ENCODE peak calls at places on chromosome 20, in six cellular contexts. One of them, this sample, is unnamed.

GRCh38 chr20:48198951-48199431 is 413.7 kb upstream of the SULF2 start:
- DNase-seq in IMR-90: no peak
- DNase-seq in neuronal stem cell: no peak
- DNase-seq in H9: no peak
- DNase-seq in H1: no peak
- DNase-seq in trophoblast cell: no peak
- DNase-seq in this sample: peak

GRCh38 chr20:8523684-8524083 is 391.6 kb downstream of the PLCB1 start:
- DNase-seq in IMR-90: peak
- DNase-seq in neuronal stem cell: no peak
- DNase-seq in H9: no peak
- DNase-seq in H1: no peak
- DNase-seq in trophoblast cell: no peak
- DNase-seq in this sample: no peak

GRCh38 chr20:10581823-10582222 is 92.0 kb downstream of the JAG1 start:
- DNase-seq in IMR-90: peak
- DNase-seq in neuronal stem cell: no peak
- DNase-seq in H9: no peak
- DNase-seq in H1: no peak
- DNase-seq in trophoblast cell: no peak
- DNase-seq in this sample: peak

GRCh38 chr20:46646122-46646521 is 5.1 kb downstream of the SLC13A3 start:
- DNase-seq in IMR-90: no peak
- DNase-seq in neuronal stem cell: no peak
- DNase-seq in H9: no peak
- DNase-seq in H1: no peak
- DNase-seq in trophoblast cell: no peak
- DNase-seq in this sample: no peak

GRCh38 chr20:32111287-32111686 is 1.8 kb downstream of the TM9SF4 start:
- DNase-seq in IMR-90: no peak
- DNase-seq in neuronal stem cell: no peak
- DNase-seq in H9: no peak
- DNase-seq in H1: no peak
- DNase-seq in trophoblast cell: no peak
- DNase-seq in this sample: no peak

GRCh38 chr20:24837721-24838456 is 111.2 kb upstream of the CST7 start:
- DNase-seq in IMR-90: peak
- DNase-seq in neuronal stem cell: no peak
- DNase-seq in H9: peak
- DNase-seq in H1: no peak
- DNase-seq in trophoblast cell: no peak
- DNase-seq in this sample: peak

GRCh38 chr20:11379257-11380011 is 538.3 kb upstream of the BTBD3 start:
- DNase-seq in IMR-90: no peak
- DNase-seq in neuronal stem cell: peak
- DNase-seq in H9: peak
- DNase-seq in H1: peak
- DNase-seq in trophoblast cell: peak
- DNase-seq in this sample: peak

GRCh38 chr20:53734006-53734688 is 140.5 kb upstream of the ZNF217 start:
- DNase-seq in IMR-90: no peak
- DNase-seq in neuronal stem cell: no peak
- DNase-seq in H9: no peak
- DNase-seq in H1: no peak
- DNase-seq in trophoblast cell: no peak
- DNase-seq in this sample: no peak

GRCh38 chr20:17614176-17614811 is 44.4 kb downstream of the DSTN start:
- DNase-seq in IMR-90: peak
- DNase-seq in neuronal stem cell: no peak
- DNase-seq in H9: peak
- DNase-seq in H1: no peak
- DNase-seq in trophoblast cell: peak
- DNase-seq in this sample: peak

GRCh38 chr20:44083220-44083933 is 103.6 kb downstream of the JPH2 start:
- DNase-seq in IMR-90: peak
- DNase-seq in neuronal stem cell: no peak
- DNase-seq in H9: no peak
- DNase-seq in H1: no peak
- DNase-seq in trophoblast cell: no peak
- DNase-seq in this sample: no peak

GRCh38 chr20:14761903-14762302 is 424.5 kb upstream of the FLRT3 start:
- DNase-seq in IMR-90: no peak
- DNase-seq in neuronal stem cell: no peak
- DNase-seq in H9: no peak
- DNase-seq in H1: no peak
- DNase-seq in trophoblast cell: peak
- DNase-seq in this sample: no peak

GRCh38 chr20:16613954-16614353 is 40.7 kb upstream of the KIF16B start:
- DNase-seq in IMR-90: no peak
- DNase-seq in neuronal stem cell: no peak
- DNase-seq in H9: no peak
- DNase-seq in H1: no peak
- DNase-seq in trophoblast cell: no peak
- DNase-seq in this sample: no peak

GRCh38 chr20:38060536-38060935 is 27.0 kb downstream of the RPRD1B start:
- DNase-seq in IMR-90: peak
- DNase-seq in neuronal stem cell: no peak
- DNase-seq in H9: peak
- DNase-seq in H1: no peak
- DNase-seq in trophoblast cell: no peak
- DNase-seq in this sample: peak

GRCh38 chr20:37519508-37520416 is 1.3 kb upstream of the NNAT start:
- DNase-seq in IMR-90: no peak
- DNase-seq in neuronal stem cell: no peak
- DNase-seq in H9: no peak
- DNase-seq in H1: peak
- DNase-seq in trophoblast cell: no peak
- DNase-seq in this sample: peak

GRCh38 chr20:20956586-20956985 is 149.6 kb downstream of the LINC00237 start:
- DNase-seq in IMR-90: no peak
- DNase-seq in neuronal stem cell: peak
- DNase-seq in H9: no peak
- DNase-seq in H1: no peak
- DNase-seq in trophoblast cell: no peak
- DNase-seq in this sample: no peak

GRCh38 chr20:4022386-4023350 is 7.3 kb upstream of the RNF24 start:
- DNase-seq in IMR-90: no peak
- DNase-seq in neuronal stem cell: no peak
- DNase-seq in H9: peak
- DNase-seq in H1: no peak
- DNase-seq in trophoblast cell: no peak
- DNase-seq in this sample: no peak

GRCh38 chr20:57717797-57718196 is 8.0 kb upstream of the PMEPA1 start:
- DNase-seq in IMR-90: no peak
- DNase-seq in neuronal stem cell: no peak
- DNase-seq in H9: no peak
- DNase-seq in H1: no peak
- DNase-seq in trophoblast cell: peak
- DNase-seq in this sample: no peak

GRCh38 chr20:10550204-10551118 is 115.4 kb downstream of the SLX4IP start:
- DNase-seq in IMR-90: no peak
- DNase-seq in neuronal stem cell: no peak
- DNase-seq in H9: no peak
- DNase-seq in H1: no peak
- DNase-seq in trophoblast cell: no peak
- DNase-seq in this sample: no peak

GRCh38 chr20:58661298-58662141 is 10.4 kb downstream of the STX16 start:
- DNase-seq in IMR-90: no peak
- DNase-seq in neuronal stem cell: no peak
- DNase-seq in H9: no peak
- DNase-seq in H1: peak
- DNase-seq in trophoblast cell: no peak
- DNase-seq in this sample: no peak

GRCh38 chr20:13318871-13319521 is 97.9 kb downstream of the ISM1 start:
- DNase-seq in IMR-90: no peak
- DNase-seq in neuronal stem cell: no peak
- DNase-seq in H9: no peak
- DNase-seq in H1: no peak
- DNase-seq in trophoblast cell: no peak
- DNase-seq in this sample: no peak

GRCh38 chr20:13320702-13321101 is 99.6 kb downstream of the ISM1 start:
- DNase-seq in IMR-90: no peak
- DNase-seq in neuronal stem cell: no peak
- DNase-seq in H9: no peak
- DNase-seq in H1: no peak
- DNase-seq in trophoblast cell: no peak
- DNase-seq in this sample: no peak

GRCh38 chr20:13322198-13322597 is 101.1 kb downstream of the ISM1 start:
- DNase-seq in IMR-90: no peak
- DNase-seq in neuronal stem cell: no peak
- DNase-seq in H9: no peak
- DNase-seq in H1: no peak
- DNase-seq in trophoblast cell: no peak
- DNase-seq in this sample: no peak

GRCh38 chr20:13322621-13323020 is 101.5 kb downstream of the ISM1 start:
- DNase-seq in IMR-90: no peak
- DNase-seq in neuronal stem cell: no peak
- DNase-seq in H9: no peak
- DNase-seq in H1: no peak
- DNase-seq in trophoblast cell: no peak
- DNase-seq in this sample: no peak

GRCh38 chr20:13321416-13321815 is 100.3 kb downstream of the ISM1 start:
- DNase-seq in IMR-90: no peak
- DNase-seq in neuronal stem cell: no peak
- DNase-seq in H9: no peak
- DNase-seq in H1: no peak
- DNase-seq in trophoblast cell: no peak
- DNase-seq in this sample: no peak
- H2BK120ac ChIP-seq in IMR-90: no peak
- H2BK120ac ChIP-seq in neuronal stem cell: no peak
- H2BK120ac ChIP-seq in H9: no peak
- H2BK120ac ChIP-seq in H1: no peak
- H2BK120ac ChIP-seq in trophoblast cell: peak
- H2BK120ac ChIP-seq in this sample: no peak

GRCh38 chr20:35224536-35224935 is 2.0 kb upstream of the MMP24 start:
- DNase-seq in IMR-90: no peak
- DNase-seq in neuronal stem cell: no peak
- DNase-seq in H9: no peak
- DNase-seq in H1: no peak
- DNase-seq in trophoblast cell: no peak
- DNase-seq in this sample: no peak

GRCh38 chr20:35223941-35224340 is 2.5 kb upstream of the MMP24 start:
- DNase-seq in IMR-90: no peak
- DNase-seq in neuronal stem cell: no peak
- DNase-seq in H9: no peak
- DNase-seq in H1: no peak
- DNase-seq in trophoblast cell: no peak
- DNase-seq in this sample: no peak

GRCh38 chr20:35226126-35226774 is at the start of gene MMP24:
- DNase-seq in IMR-90: no peak
- DNase-seq in neuronal stem cell: no peak
- DNase-seq in H9: peak
- DNase-seq in H1: peak
- DNase-seq in trophoblast cell: no peak
- DNase-seq in this sample: no peak

GRCh38 chr20:35226775-35227681 is 538 bp downstream of the MMP24 start:
- DNase-seq in IMR-90: peak
- DNase-seq in neuronal stem cell: peak
- DNase-seq in H9: peak
- DNase-seq in H1: peak
- DNase-seq in trophoblast cell: peak
- DNase-seq in this sample: peak

DNA sequence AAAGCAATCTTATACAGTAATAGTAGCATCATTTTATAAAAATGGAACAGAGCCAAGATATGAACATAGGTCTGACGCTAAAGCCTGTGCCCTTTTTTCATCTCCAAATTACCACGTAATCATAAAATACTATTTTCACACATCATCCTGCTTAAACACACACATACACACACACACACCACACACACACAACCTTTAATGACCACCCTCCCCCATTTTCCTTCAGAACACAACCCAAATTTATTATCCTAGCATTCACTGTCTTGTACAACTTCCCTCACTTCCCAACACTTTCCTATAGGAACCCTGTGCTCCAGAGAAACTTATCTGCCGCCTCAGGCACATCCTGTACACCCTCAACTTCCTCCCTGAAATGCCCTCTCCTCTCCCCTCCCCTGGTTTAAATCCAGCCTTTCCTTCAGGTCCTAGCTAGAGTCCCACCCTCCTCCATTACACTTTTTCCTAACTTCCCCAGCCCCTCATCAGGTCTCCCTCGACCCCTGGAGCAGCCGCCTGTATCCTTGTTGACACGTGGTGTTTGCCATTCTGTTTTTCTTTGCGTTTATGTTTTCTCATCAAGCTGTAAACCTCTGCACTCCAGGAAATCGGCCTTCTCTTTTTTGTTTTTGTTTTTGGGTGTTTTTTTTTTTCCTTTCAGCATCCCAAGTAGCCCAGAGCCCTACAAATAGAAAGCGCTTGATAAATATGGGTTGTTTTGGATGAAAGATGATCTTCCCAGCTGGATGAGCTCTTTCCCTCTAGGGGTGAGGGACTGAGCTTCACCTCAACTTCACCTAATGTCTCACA is 968 bp upstream of the MMP24 start:
- DNase-seq in IMR-90: no peak
- DNase-seq in neuronal stem cell: no peak
- DNase-seq in H9: no peak
- DNase-seq in H1: no peak
- DNase-seq in trophoblast cell: no peak
- DNase-seq in this sample: no peak
- H4K91ac ChIP-seq in IMR-90: no peak
- H4K91ac ChIP-seq in neuronal stem cell: no peak
- H4K91ac ChIP-seq in H9: no peak
- H4K91ac ChIP-seq in H1: no peak
- H4K91ac ChIP-seq in trophoblast cell: no peak
- H4K91ac ChIP-seq in this sample: no peak

GRCh38 chr20:49982346-49983122 is at the start of gene SNAI1:
- DNase-seq in IMR-90: peak
- DNase-seq in neuronal stem cell: peak
- DNase-seq in H9: peak
- DNase-seq in H1: peak
- DNase-seq in trophoblast cell: peak
- DNase-seq in this sample: peak
- H3K23ac ChIP-seq in IMR-90: peak
- H3K23ac ChIP-seq in neuronal stem cell: peak
- H3K23ac ChIP-seq in H9: no peak
- H3K23ac ChIP-seq in H1: no peak
- H3K23ac ChIP-seq in trophoblast cell: no peak
- H3K23ac ChIP-seq in this sample: peak

DNA sequence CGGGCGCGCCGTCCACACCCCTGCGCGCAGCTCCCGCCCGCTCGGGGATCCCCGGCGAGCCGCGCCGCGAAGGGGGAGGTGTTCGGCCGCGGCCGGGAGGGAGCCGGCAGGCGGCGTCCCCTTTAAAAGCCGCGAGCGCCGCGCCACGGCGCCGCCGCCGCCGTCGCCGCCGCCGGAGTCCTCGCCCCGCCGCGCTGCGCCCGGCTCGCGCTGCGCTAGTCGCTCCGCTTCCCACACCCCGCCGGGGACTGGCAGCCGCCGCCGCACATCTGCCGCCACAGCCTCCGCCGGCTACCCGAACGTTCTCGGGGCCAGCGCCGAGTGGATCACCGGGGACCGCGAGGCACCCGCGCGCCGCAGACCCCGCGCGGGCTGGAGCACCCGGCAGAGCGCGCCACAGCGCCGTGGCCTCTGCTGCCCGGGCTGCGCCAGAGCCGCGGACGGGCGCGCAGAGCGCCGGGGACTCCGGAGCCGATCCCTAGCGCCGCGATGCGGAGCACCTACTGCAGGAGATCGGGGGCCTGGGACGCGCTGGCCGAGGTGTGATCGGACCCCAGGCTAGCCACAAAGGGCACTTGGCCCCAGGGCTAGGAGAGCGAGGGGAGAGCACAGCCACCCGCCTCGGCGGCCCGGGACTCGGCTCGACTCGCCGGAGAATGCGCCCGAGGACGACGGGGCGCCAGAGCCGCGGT is at the start of gene BMP2:
- DNase-seq in IMR-90: peak
- DNase-seq in neuronal stem cell: peak
- DNase-seq in H9: peak
- DNase-seq in H1: peak
- DNase-seq in trophoblast cell: no peak
- DNase-seq in this sample: peak
- H2BK120ac ChIP-seq in IMR-90: no peak
- H2BK120ac ChIP-seq in neuronal stem cell: no peak
- H2BK120ac ChIP-seq in H9: no peak
- H2BK120ac ChIP-seq in H1: no peak
- H2BK120ac ChIP-seq in trophoblast cell: no peak
- H2BK120ac ChIP-seq in this sample: peak